ENCODE peak calls at places on chromosomes 3 and 15, in four cellular contexts. One of them, this sample, is unnamed.

GRCh38 chr3:48472923-48473616 is 26.5 kb downstream of the ATRIP start:
- DNase-seq in neural crest cell: peak
- DNase-seq in WTC11: peak
- DNase-seq in T-helper 2 cell: peak
- DNase-seq in this sample: peak

GRCh38 chr3:105373383-105373782 is 6.7 kb downstream of the ALCAM start:
- DNase-seq in neural crest cell: no peak
- DNase-seq in WTC11: no peak
- DNase-seq in T-helper 2 cell: no peak
- DNase-seq in this sample: no peak

GRCh38 chr15:81407679-81408078 is 33.7 kb upstream of the TMC3 start:
- DNase-seq in T-helper 2 cell: no peak
- DNase-seq in neural crest cell: no peak
- DNase-seq in WTC11: no peak
- DNase-seq in this sample: no peak

GRCh38 chr3:184399410-184399809 is 19.6 kb downstream of the CHRD start:
- DNase-seq in WTC11: no peak
- DNase-seq in T-helper 2 cell: no peak
- DNase-seq in neural crest cell: no peak
- DNase-seq in this sample: no peak

GRCh38 chr15:48603123-48603500 is 42.4 kb downstream of the FBN1 start:
- DNase-seq in WTC11: no peak
- DNase-seq in neural crest cell: no peak
- DNase-seq in T-helper 2 cell: no peak
- DNase-seq in this sample: no peak

GRCh38 chr3:149816986-149817385 is 4.0 kb downstream of the RNF13 start:
- DNase-seq in T-helper 2 cell: no peak
- DNase-seq in WTC11: no peak
- DNase-seq in neural crest cell: no peak
- DNase-seq in this sample: no peak

GRCh38 chr15:36635681-36636080 is 56.3 kb downstream of the CDIN1 start:
- DNase-seq in T-helper 2 cell: no peak
- DNase-seq in WTC11: no peak
- DNase-seq in neural crest cell: no peak
- DNase-seq in this sample: no peak

GRCh38 chr3:17111556-17111955 is 226.8 kb downstream of the PLCL2 start:
- DNase-seq in WTC11: no peak
- DNase-seq in T-helper 2 cell: no peak
- DNase-seq in neural crest cell: no peak
- DNase-seq in this sample: no peak

GRCh38 chr15:35874260-35874905 is 328.4 kb upstream of the DPH6 start:
- DNase-seq in neural crest cell: no peak
- DNase-seq in WTC11: no peak
- DNase-seq in T-helper 2 cell: no peak
- DNase-seq in this sample: no peak

GRCh38 chr15:69562564-69562963 is 109.9 kb downstream of the RPLP1 start:
- DNase-seq in neural crest cell: no peak
- DNase-seq in T-helper 2 cell: no peak
- DNase-seq in WTC11: no peak
- DNase-seq in this sample: no peak

GRCh38 chr3:125478321-125478720 is 41.7 kb downstream of the SNX4 start:
- DNase-seq in WTC11: no peak
- DNase-seq in T-helper 2 cell: no peak
- DNase-seq in neural crest cell: no peak
- DNase-seq in this sample: no peak

GRCh38 chr15:41151451-41152005 is 35.4 kb upstream of the INO80 start:
- DNase-seq in neural crest cell: no peak
- DNase-seq in WTC11: no peak
- DNase-seq in T-helper 2 cell: no peak
- DNase-seq in this sample: no peak

GRCh38 chr3:50124363-50125226 is 30.5 kb upstream of the SEMA3F start:
- DNase-seq in WTC11: peak
- DNase-seq in T-helper 2 cell: no peak
- DNase-seq in neural crest cell: no peak
- DNase-seq in this sample: no peak

GRCh38 chr3:63364909-63365308 is 86.8 kb downstream of the SYNPR start:
- DNase-seq in neural crest cell: no peak
- DNase-seq in T-helper 2 cell: no peak
- DNase-seq in WTC11: peak
- DNase-seq in this sample: no peak

GRCh38 chr15:40301467-40302179 is 6.1 kb downstream of the PLCB2 start:
- DNase-seq in T-helper 2 cell: no peak
- DNase-seq in neural crest cell: no peak
- DNase-seq in WTC11: peak
- DNase-seq in this sample: no peak

GRCh38 chr3:190345027-190345821 is 23.0 kb upstream of the CLDN1 start:
- DNase-seq in WTC11: no peak
- DNase-seq in T-helper 2 cell: no peak
- DNase-seq in neural crest cell: no peak
- DNase-seq in this sample: no peak

GRCh38 chr3:74054566-74054965 is 429.8 kb upstream of the PDZRN3 start:
- DNase-seq in WTC11: no peak
- DNase-seq in T-helper 2 cell: no peak
- DNase-seq in neural crest cell: no peak
- DNase-seq in this sample: peak

GRCh38 chr3:127197300-127198150 is 4.6 kb downstream of the PRR23E start:
- DNase-seq in neural crest cell: no peak
- DNase-seq in T-helper 2 cell: no peak
- DNase-seq in WTC11: no peak
- DNase-seq in this sample: no peak

GRCh38 chr3:47910777-47911440 is 105.3 kb downstream of the MAP4 start:
- DNase-seq in WTC11: no peak
- DNase-seq in T-helper 2 cell: no peak
- DNase-seq in neural crest cell: no peak
- DNase-seq in this sample: peak

GRCh38 chr15:68275165-68275746 is 2.3 kb upstream of the FEM1B start:
- DNase-seq in WTC11: no peak
- DNase-seq in T-helper 2 cell: no peak
- DNase-seq in neural crest cell: no peak
- DNase-seq in this sample: no peak

GRCh38 chr3:194503101-194503531 is 16.3 kb upstream of the ATP13A3 start:
- DNase-seq in T-helper 2 cell: no peak
- DNase-seq in WTC11: no peak
- DNase-seq in neural crest cell: no peak
- DNase-seq in this sample: no peak

GRCh38 chr3:37925157-37925556 is 63.5 kb downstream of the CTDSPL start:
- DNase-seq in T-helper 2 cell: no peak
- DNase-seq in WTC11: no peak
- DNase-seq in neural crest cell: no peak
- DNase-seq in this sample: no peak

GRCh38 chr3:171261487-171261886 is 198.7 kb downstream of the TNIK start:
- DNase-seq in neural crest cell: no peak
- DNase-seq in WTC11: no peak
- DNase-seq in T-helper 2 cell: no peak
- DNase-seq in this sample: no peak

GRCh38 chr3:120450914-120451669 is at the start of gene FSTL1:
- DNase-seq in WTC11: peak
- DNase-seq in T-helper 2 cell: no peak
- DNase-seq in neural crest cell: peak
- DNase-seq in this sample: no peak